ENCODE peak calls at places on chromosomes 7 and 10, in ten cellular contexts. One of them, this sample, is unnamed.

GRCh38 chr7:157041004-157041403 is 30.5 kb upstream of the MNX1 start:
- DNase-seq in T47D: no peak
- DNase-seq in fibroblast of villous mesenchyme: peak
- DNase-seq in stimulated activated CD4-positive, alpha-beta T cell treated with anti-CD3 and anti-CD28 coated beads, Interleukin-1b, Interleukin-23, amount 100 ng/mL, for 24 hours: no peak
- DNase-seq in A549: no peak
- DNase-seq in WTC11: no peak
- DNase-seq in NCI-H1105 treated with DMSO at 0.1 percent for 48 hours: no peak
- DNase-seq in nephron progenitor cell: no peak
- DNase-seq in fibroblast of the aortic adventitia: no peak
- DNase-seq in osteocyte: no peak
- DNase-seq in this sample: no peak

GRCh38 chr10:118102116-118102515 is 55.4 kb upstream of the RAB11FIP2 start:
- DNase-seq in T47D: no peak
- DNase-seq in fibroblast of villous mesenchyme: no peak
- DNase-seq in stimulated activated CD4-positive, alpha-beta T cell treated with anti-CD3 and anti-CD28 coated beads, Interleukin-1b, Interleukin-23, amount 100 ng/mL, for 24 hours: no peak
- DNase-seq in A549: no peak
- DNase-seq in WTC11: no peak
- DNase-seq in NCI-H1105 treated with DMSO at 0.1 percent for 48 hours: no peak
- DNase-seq in nephron progenitor cell: no peak
- DNase-seq in fibroblast of the aortic adventitia: no peak
- DNase-seq in osteocyte: no peak
- DNase-seq in this sample: no peak

GRCh38 chr7:12570148-12570528 is 382 bp upstream of the SCIN start:
- DNase-seq in T47D: peak
- DNase-seq in fibroblast of villous mesenchyme: no peak
- DNase-seq in stimulated activated CD4-positive, alpha-beta T cell treated with anti-CD3 and anti-CD28 coated beads, Interleukin-1b, Interleukin-23, amount 100 ng/mL, for 24 hours: no peak
- DNase-seq in A549: no peak
- DNase-seq in WTC11: no peak
- DNase-seq in NCI-H1105 treated with DMSO at 0.1 percent for 48 hours: peak
- DNase-seq in nephron progenitor cell: no peak
- DNase-seq in fibroblast of the aortic adventitia: no peak
- DNase-seq in osteocyte: no peak
- DNase-seq in this sample: no peak

GRCh38 chr7:148058753-148059152 is 531.8 kb upstream of the C7orf33 start:
- DNase-seq in T47D: no peak
- DNase-seq in fibroblast of villous mesenchyme: no peak
- DNase-seq in stimulated activated CD4-positive, alpha-beta T cell treated with anti-CD3 and anti-CD28 coated beads, Interleukin-1b, Interleukin-23, amount 100 ng/mL, for 24 hours: no peak
- DNase-seq in A549: no peak
- DNase-seq in WTC11: no peak
- DNase-seq in NCI-H1105 treated with DMSO at 0.1 percent for 48 hours: no peak
- DNase-seq in nephron progenitor cell: no peak
- DNase-seq in fibroblast of the aortic adventitia: no peak
- DNase-seq in osteocyte: no peak
- DNase-seq in this sample: no peak

GRCh38 chr7:1939434-1940401 is 269.6 kb downstream of the ELFN1 start:
- DNase-seq in T47D: no peak
- DNase-seq in fibroblast of villous mesenchyme: no peak
- DNase-seq in stimulated activated CD4-positive, alpha-beta T cell treated with anti-CD3 and anti-CD28 coated beads, Interleukin-1b, Interleukin-23, amount 100 ng/mL, for 24 hours: no peak
- DNase-seq in A549: no peak
- DNase-seq in WTC11: no peak
- DNase-seq in NCI-H1105 treated with DMSO at 0.1 percent for 48 hours: no peak
- DNase-seq in nephron progenitor cell: peak
- DNase-seq in fibroblast of the aortic adventitia: no peak
- DNase-seq in osteocyte: no peak
- DNase-seq in this sample: peak

GRCh38 chr7:157785486-157786186 is 448.8 kb downstream of the DNAJB6 start:
- DNase-seq in T47D: no peak
- DNase-seq in fibroblast of villous mesenchyme: no peak
- DNase-seq in stimulated activated CD4-positive, alpha-beta T cell treated with anti-CD3 and anti-CD28 coated beads, Interleukin-1b, Interleukin-23, amount 100 ng/mL, for 24 hours: no peak
- DNase-seq in A549: no peak
- DNase-seq in WTC11: no peak
- DNase-seq in NCI-H1105 treated with DMSO at 0.1 percent for 48 hours: no peak
- DNase-seq in nephron progenitor cell: no peak
- DNase-seq in fibroblast of the aortic adventitia: no peak
- DNase-seq in osteocyte: no peak
- DNase-seq in this sample: peak

GRCh38 chr7:159237022-159237421 is 92.4 kb upstream of the VIPR2 start:
- DNase-seq in T47D: no peak
- DNase-seq in fibroblast of villous mesenchyme: no peak
- DNase-seq in stimulated activated CD4-positive, alpha-beta T cell treated with anti-CD3 and anti-CD28 coated beads, Interleukin-1b, Interleukin-23, amount 100 ng/mL, for 24 hours: no peak
- DNase-seq in A549: no peak
- DNase-seq in WTC11: no peak
- DNase-seq in NCI-H1105 treated with DMSO at 0.1 percent for 48 hours: no peak
- DNase-seq in nephron progenitor cell: no peak
- DNase-seq in fibroblast of the aortic adventitia: no peak
- DNase-seq in osteocyte: no peak
- DNase-seq in this sample: no peak

GRCh38 chr7:121605297-121605640 is 209.2 kb upstream of the FAM3C start:
- DNase-seq in T47D: no peak
- DNase-seq in fibroblast of villous mesenchyme: peak
- DNase-seq in stimulated activated CD4-positive, alpha-beta T cell treated with anti-CD3 and anti-CD28 coated beads, Interleukin-1b, Interleukin-23, amount 100 ng/mL, for 24 hours: no peak
- DNase-seq in A549: no peak
- DNase-seq in WTC11: no peak
- DNase-seq in NCI-H1105 treated with DMSO at 0.1 percent for 48 hours: peak
- DNase-seq in nephron progenitor cell: no peak
- DNase-seq in fibroblast of the aortic adventitia: peak
- DNase-seq in osteocyte: no peak
- DNase-seq in this sample: no peak

GRCh38 chr7:113963356-113963755 is 44.5 kb upstream of the PPP1R3A start:
- DNase-seq in T47D: no peak
- DNase-seq in fibroblast of villous mesenchyme: no peak
- DNase-seq in stimulated activated CD4-positive, alpha-beta T cell treated with anti-CD3 and anti-CD28 coated beads, Interleukin-1b, Interleukin-23, amount 100 ng/mL, for 24 hours: no peak
- DNase-seq in A549: no peak
- DNase-seq in WTC11: no peak
- DNase-seq in NCI-H1105 treated with DMSO at 0.1 percent for 48 hours: no peak
- DNase-seq in nephron progenitor cell: no peak
- DNase-seq in fibroblast of the aortic adventitia: no peak
- DNase-seq in osteocyte: no peak
- DNase-seq in this sample: no peak

GRCh38 chr10:70115948-70116682 is 16.5 kb downstream of the AIFM2 start:
- DNase-seq in T47D: peak
- DNase-seq in fibroblast of villous mesenchyme: peak
- DNase-seq in stimulated activated CD4-positive, alpha-beta T cell treated with anti-CD3 and anti-CD28 coated beads, Interleukin-1b, Interleukin-23, amount 100 ng/mL, for 24 hours: peak
- DNase-seq in A549: peak
- DNase-seq in WTC11: peak
- DNase-seq in NCI-H1105 treated with DMSO at 0.1 percent for 48 hours: peak
- DNase-seq in nephron progenitor cell: peak
- DNase-seq in fibroblast of the aortic adventitia: peak
- DNase-seq in osteocyte: no peak
- DNase-seq in this sample: no peak

GRCh38 chr10:4650109-4650508 is 175.9 kb upstream of the AKR1E2 start:
- DNase-seq in T47D: no peak
- DNase-seq in fibroblast of villous mesenchyme: peak
- DNase-seq in stimulated activated CD4-positive, alpha-beta T cell treated with anti-CD3 and anti-CD28 coated beads, Interleukin-1b, Interleukin-23, amount 100 ng/mL, for 24 hours: no peak
- DNase-seq in A549: no peak
- DNase-seq in WTC11: no peak
- DNase-seq in NCI-H1105 treated with DMSO at 0.1 percent for 48 hours: peak
- DNase-seq in nephron progenitor cell: no peak
- DNase-seq in fibroblast of the aortic adventitia: peak
- DNase-seq in osteocyte: no peak
- DNase-seq in this sample: no peak

GRCh38 chr7:87564290-87564963 is 36.3 kb downstream of the ABCB1 start:
- DNase-seq in T47D: peak
- DNase-seq in fibroblast of villous mesenchyme: no peak
- DNase-seq in stimulated activated CD4-positive, alpha-beta T cell treated with anti-CD3 and anti-CD28 coated beads, Interleukin-1b, Interleukin-23, amount 100 ng/mL, for 24 hours: no peak
- DNase-seq in A549: peak
- DNase-seq in WTC11: peak
- DNase-seq in NCI-H1105 treated with DMSO at 0.1 percent for 48 hours: peak
- DNase-seq in nephron progenitor cell: peak
- DNase-seq in fibroblast of the aortic adventitia: no peak
- DNase-seq in osteocyte: no peak
- DNase-seq in this sample: no peak

GRCh38 chr10:129055966-129056365 is 411.1 kb upstream of the MGMT start:
- DNase-seq in T47D: no peak
- DNase-seq in fibroblast of villous mesenchyme: no peak
- DNase-seq in stimulated activated CD4-positive, alpha-beta T cell treated with anti-CD3 and anti-CD28 coated beads, Interleukin-1b, Interleukin-23, amount 100 ng/mL, for 24 hours: no peak
- DNase-seq in A549: no peak
- DNase-seq in WTC11: no peak
- DNase-seq in NCI-H1105 treated with DMSO at 0.1 percent for 48 hours: no peak
- DNase-seq in nephron progenitor cell: peak
- DNase-seq in fibroblast of the aortic adventitia: no peak
- DNase-seq in osteocyte: no peak
- DNase-seq in this sample: no peak

GRCh38 chr10:101774589-101775272 is 1.2 kb downstream of the FGF8 start:
- DNase-seq in T47D: no peak
- DNase-seq in fibroblast of villous mesenchyme: no peak
- DNase-seq in stimulated activated CD4-positive, alpha-beta T cell treated with anti-CD3 and anti-CD28 coated beads, Interleukin-1b, Interleukin-23, amount 100 ng/mL, for 24 hours: no peak
- DNase-seq in A549: no peak
- DNase-seq in WTC11: peak
- DNase-seq in NCI-H1105 treated with DMSO at 0.1 percent for 48 hours: no peak
- DNase-seq in nephron progenitor cell: peak
- DNase-seq in fibroblast of the aortic adventitia: no peak
- DNase-seq in osteocyte: peak
- DNase-seq in this sample: no peak

GRCh38 chr7:148142660-148143248 is 447.8 kb upstream of the C7orf33 start:
- DNase-seq in T47D: peak
- DNase-seq in fibroblast of villous mesenchyme: peak
- DNase-seq in stimulated activated CD4-positive, alpha-beta T cell treated with anti-CD3 and anti-CD28 coated beads, Interleukin-1b, Interleukin-23, amount 100 ng/mL, for 24 hours: no peak
- DNase-seq in A549: peak
- DNase-seq in WTC11: no peak
- DNase-seq in NCI-H1105 treated with DMSO at 0.1 percent for 48 hours: peak
- DNase-seq in nephron progenitor cell: peak
- DNase-seq in fibroblast of the aortic adventitia: peak
- DNase-seq in osteocyte: no peak
- DNase-seq in this sample: peak

GRCh38 chr10:101889256-101890210 is 45.9 kb upstream of the KCNIP2 start:
- DNase-seq in T47D: peak
- DNase-seq in fibroblast of villous mesenchyme: peak
- DNase-seq in stimulated activated CD4-positive, alpha-beta T cell treated with anti-CD3 and anti-CD28 coated beads, Interleukin-1b, Interleukin-23, amount 100 ng/mL, for 24 hours: peak
- DNase-seq in A549: peak
- DNase-seq in WTC11: peak
- DNase-seq in NCI-H1105 treated with DMSO at 0.1 percent for 48 hours: peak
- DNase-seq in nephron progenitor cell: peak
- DNase-seq in fibroblast of the aortic adventitia: peak
- DNase-seq in osteocyte: peak
- DNase-seq in this sample: peak